ENCODE peak calls at places on chromosomes 6 and 20, in nine cellular contexts. D is stimulated activated naive B cell treated with anti-CD40 and anti-IgM and Interleukin-4, amounts not matched to agents 10 μg/mL and 1 μg/mL and 100 μg/mL, for 72 hours; Q is SJCRH30; A is transverse colon; Z is dermis microvascular lymphatic vessel endothelial cell; X is aorta; P is activated T-helper 1 cell treated with anti-CD3 and anti-CD28 coated beads, Interleukin-12 subunit alpha, Interleukin-12 subunit beta, Interleukin-2, Interleukin-4 antibody, amounts not matched to agents 30 ng/mL and 10 ng/mL and 1 ng/mL, durations not matched to agents 14 hours and 24 hours and 36 hours; G is ELR; Y is C1 segment of cervical spinal cord. H is an unnamed sample.

GRCh38 chr6:17278289-17279061 is 2.7 kb upstream of the RBM24 start:
- DNase-seq in Z (no peak), G (peak), X (no peak), P (no peak), Q (no peak), A (no peak), Y (no peak), D (no peak), H (no peak)

GRCh38 chr6:10316327-10316726 is 98.5 kb downstream of the TFAP2A start:
- DNase-seq in D (no peak), G (peak), Z (no peak), P (no peak), A (peak), X (no peak), Y (peak), Q (peak), H (peak)

GRCh38 chr6:108771421-108771820 is 76.8 kb upstream of the ARMC2 start:
- DNase-seq in Z (no peak), G (no peak), Y (no peak), D (no peak), Q (no peak), P (no peak), X (no peak), A (no peak), H (no peak)

GRCh38 chr6:71388846-71389543 is 100.4 kb downstream of the OGFRL1 start:
- DNase-seq in A (no peak), P (no peak), Q (no peak), D (no peak), X (no peak), G (peak), Z (no peak), Y (no peak), H (no peak)

GRCh38 chr6:51842066-51842465 is 245.3 kb downstream of the PKHD1 start:
- DNase-seq in G (no peak), D (no peak), Q (peak), P (no peak), Y (no peak), A (no peak), X (no peak), Z (no peak), H (no peak)

GRCh38 chr20:36307412-36308317 is 1.5 kb downstream of the DLGAP4 start:
- DNase-seq in X (no peak), G (no peak), D (no peak), Q (no peak), Z (no peak), P (no peak), A (no peak), Y (no peak), H (no peak)

GRCh38 chr20:12575352-12576095 is 433.2 kb upstream of the SPTLC3 start:
- DNase-seq in A (peak), P (no peak), Q (peak), G (no peak), X (no peak), Y (no peak), Z (no peak), D (no peak), H (no peak)

GRCh38 chr6:100774681-100775080 is 106.4 kb downstream of the ASCC3 start:
- DNase-seq in A (no peak), Z (no peak), Y (no peak), Q (no peak), X (no peak), D (no peak), P (no peak), G (peak), H (no peak)

GRCh38 chr6:26197736-26198625 is 110.8 kb downstream of the HFE start:
- DNase-seq in D (no peak), X (peak), A (peak), Y (no peak), Q (peak), Z (no peak), P (peak), G (peak), H (no peak)